ENCODE peak calls at places on chromosome 1, in four cellular contexts. M is CD4-positive, CD25-positive, alpha-beta regulatory T cell; W is mammary epithelial cell; X is fibroblast of lung. B is an unnamed sample. For H3K36me3, the result is how much of the 10 kb centered on the place peaks cover.

GRCh38 chr1:94304553-94304952 is 67.2 kb upstream of the ARHGAP29 start:
- DNase-seq in X (no peak), M (no peak), W (peak), B (no peak)

GRCh38 chr1:40665335-40666171 is at the start of gene RIMS3:
- DNase-seq in W (peak), X (peak), M (peak), B (peak)

GRCh38 chr1:44346184-44346583 is 8.9 kb downstream of the ERI3 start:
- DNase-seq in M (no peak), X (no peak), W (no peak), B (no peak)

GRCh38 chr1:115929846-115930245 is 46.5 kb upstream of the SLC22A15 start:
- DNase-seq in M (no peak), X (peak), W (peak), B (no peak)

GRCh38 chr1:201530741-201531521 is 8.0 kb upstream of the NAV1 start:
- DNase-seq in M (no peak), X (peak), W (peak), B (peak)

GRCh38 chr1:187691439-187691838 is 862.7 kb downstream of the PLA2G4A start:
- DNase-seq in W (peak), M (no peak), X (peak), B (no peak)

GRCh38 chr1:201753492-201753891 is 75.5 kb upstream of the IPO9 start:
- DNase-seq in M (no peak), X (no peak), W (no peak), B (no peak)

GRCh38 chr1:63630666-63631065 is 37.5 kb downstream of the PGM1 start:
- DNase-seq in M (no peak), X (no peak), W (peak), B (no peak)

GRCh38 chr1:18866314-18866713 is 6.9 kb upstream of the TAS1R2 start:
- DNase-seq in W (no peak), M (no peak), X (no peak), B (no peak)

GRCh38 chr1:40477680-40478057 is 579 bp downstream of the ZFP69 start:
- DNase-seq in X (peak), M (no peak), W (peak), B (peak)

GRCh38 chr1:247317702-247318101 is 14.0 kb downstream of the ZNF496 start:
- DNase-seq in W (no peak), X (no peak), M (no peak), B (no peak)

GRCh38 chr1:237043846-237044636 is 2.1 kb downstream of the RYR2 start:
- DNase-seq in X (no peak), M (no peak), W (no peak), B (no peak)

GRCh38 chr1:26961826-26962225 is 1.6 kb upstream of the KDF1 start:
- DNase-seq in M (no peak), W (peak), X (peak), B (no peak)

GRCh38 chr1:41282679-41283317 is 40.7 kb upstream of the SCMH1 start:
- DNase-seq in X (peak), M (no peak), W (peak), B (peak)

DNA sequence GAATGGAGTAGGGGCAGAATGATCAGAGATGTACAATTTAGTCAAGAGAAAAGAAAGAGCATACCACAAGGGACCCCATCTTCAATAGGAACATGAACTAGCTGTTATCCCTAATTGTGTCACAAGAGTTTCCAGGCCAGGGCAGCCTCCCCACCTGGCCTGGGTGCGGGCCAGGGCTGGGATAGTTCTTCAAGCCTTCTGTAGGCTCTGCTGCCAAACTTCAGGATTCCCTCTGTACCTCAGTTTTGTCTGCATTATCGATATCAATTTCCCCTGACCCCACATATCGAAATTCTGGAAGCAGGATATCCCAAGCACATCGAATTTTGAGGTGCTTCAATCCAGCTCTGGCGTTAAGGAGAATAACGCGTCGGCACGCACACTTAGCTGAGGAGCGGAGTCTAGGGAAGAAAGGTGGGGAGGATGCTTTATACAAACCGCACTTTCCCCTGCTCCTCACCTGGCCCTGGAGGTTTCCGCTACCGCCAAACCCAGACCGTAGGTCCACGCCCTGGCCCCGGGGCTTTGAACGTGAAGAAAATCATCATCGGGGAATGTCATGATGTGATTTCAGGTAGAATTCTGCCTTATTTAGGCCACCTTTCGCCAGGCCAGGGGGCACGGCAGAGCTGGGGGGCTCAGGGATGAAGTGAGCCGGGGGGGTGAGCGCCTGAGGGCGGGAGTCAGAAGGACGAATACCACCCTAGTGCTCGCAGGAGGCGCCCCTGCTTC is 7.4 kb downstream of the HLX start:
- DNase-seq in W (no peak), M (no peak), X (no peak), B (no peak)
- H3K36me3 ChIP-seq in W (under half), M (under half), X (under half), B (under half)

GRCh38 chr1:204216236-204216635 is 2.4 kb upstream of the GOLT1A start:
- DNase-seq in M (no peak), W (no peak), X (no peak), B (no peak)

GRCh38 chr1:204211021-204211420 is 2.8 kb downstream of the GOLT1A start:
- DNase-seq in X (no peak), M (no peak), W (no peak), B (no peak)

GRCh38 chr1:204216880-204217647 is 3.3 kb upstream of the GOLT1A start:
- DNase-seq in X (no peak), M (no peak), W (no peak), B (no peak)

GRCh38 chr1:204212715-204213114 is 1.1 kb downstream of the GOLT1A start:
- DNase-seq in M (no peak), X (no peak), W (no peak), B (no peak)

DNA sequence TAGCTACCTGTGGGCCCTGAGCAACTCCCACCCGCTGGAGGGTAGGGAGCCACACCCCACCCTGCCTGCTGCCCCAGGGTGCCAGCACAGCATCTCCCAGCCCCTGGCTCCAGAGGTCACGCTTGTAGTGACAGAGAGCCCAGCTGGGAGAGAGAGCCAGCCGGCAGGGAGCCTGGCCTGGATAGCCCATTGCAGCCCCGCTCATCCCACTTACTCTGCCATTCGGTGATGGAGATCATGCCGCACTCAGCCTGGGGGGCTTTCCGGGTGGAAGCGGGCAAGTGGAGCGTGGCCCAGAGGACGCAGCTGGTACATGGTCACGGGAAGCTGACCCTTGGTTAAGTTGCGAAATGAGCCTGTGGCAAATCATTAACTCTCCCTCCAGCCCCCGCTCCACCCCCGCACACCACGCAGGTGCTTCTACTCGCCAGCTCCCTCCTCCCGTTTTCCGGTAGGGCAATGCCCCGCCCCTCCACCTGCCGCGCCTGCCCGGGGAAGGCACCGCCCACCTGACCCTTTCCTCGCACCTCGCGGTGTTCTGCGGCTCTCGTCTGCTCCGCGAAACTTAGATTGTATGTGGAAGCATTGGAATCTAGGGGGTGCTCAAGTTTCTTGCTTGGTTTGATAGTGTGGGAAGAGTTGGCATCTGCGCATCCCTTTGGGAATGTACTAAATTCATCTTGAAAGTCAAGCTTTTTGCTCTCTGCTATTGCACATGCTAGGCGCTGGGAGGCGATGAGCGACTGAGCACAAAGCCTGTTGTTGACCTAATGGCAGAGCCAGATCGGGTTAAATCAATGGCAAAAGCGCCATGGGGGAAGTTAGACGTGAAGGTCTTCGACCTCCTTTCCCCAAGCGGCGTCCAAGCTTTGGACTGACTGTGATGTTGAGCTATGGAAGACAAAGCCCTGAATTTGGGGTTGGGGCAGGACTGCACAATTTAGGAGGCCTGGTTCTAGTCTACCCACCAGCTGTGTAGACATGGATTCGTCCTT is at the start of gene GOLT1A:
- DNase-seq in M (no peak), X (peak), W (peak), B (peak)
- H3K4me3 ChIP-seq in M (no peak), X (no peak), W (peak), B (no peak)

GRCh38 chr1:219125342-219125741 is 48.3 kb upstream of the LYPLAL1 start:
- DNase-seq in M (no peak), W (no peak), X (no peak), B (no peak)

GRCh38 chr1:219132939-219133338 is 40.7 kb upstream of the LYPLAL1 start:
- DNase-seq in M (no peak), W (no peak), X (no peak), B (no peak)

GRCh38 chr1:219126267-219126862 is 47.3 kb upstream of the LYPLAL1 start:
- DNase-seq in M (no peak), X (peak), W (no peak), B (no peak)

GRCh38 chr1:219130536-219130935 is 43.1 kb upstream of the LYPLAL1 start:
- DNase-seq in M (no peak), W (no peak), X (no peak), B (no peak)

GRCh38 chr1:219128957-219129356 is 44.7 kb upstream of the LYPLAL1 start:
- DNase-seq in W (no peak), M (no peak), X (no peak), B (no peak)
- H3K36me3 ChIP-seq in W (under half), M (under half), X (under half), B (under half)

GRCh38 chr1:24412408-24412807 is 1.2 kb downstream of the STPG1 start:
- DNase-seq in M (no peak), W (no peak), X (no peak), B (no peak)

GRCh38 chr1:24409535-24409934 is 4.0 kb downstream of the STPG1 start:
- DNase-seq in M (no peak), X (peak), W (peak), B (no peak)

GRCh38 chr1:24411963-24412362 is 1.6 kb downstream of the STPG1 start:
- DNase-seq in M (no peak), W (peak), X (no peak), B (no peak)

GRCh38 chr1:24413350-24414163 is at the start of gene STPG1:
- DNase-seq in M (peak), W (peak), X (peak), B (peak)

GRCh38 chr1:24410750-24411149 is 2.8 kb downstream of the STPG1 start:
- DNase-seq in X (no peak), M (no peak), W (no peak), B (no peak)
- H3K4me3 ChIP-seq in X (no peak), M (no peak), W (no peak), B (no peak)

GRCh38 chr1:104801344-104801743 is 1051.6 kb downstream of the AMY1C start:
- DNase-seq in W (no peak), M (no peak), X (no peak), B (no peak)
- H3K36me3 ChIP-seq in W (under half), M (under half), X (under half), B (under half)

GRCh38 chr1:56137090-56137489 is 442.3 kb downstream of the PLPP3 start:
- DNase-seq in W (no peak), X (no peak), M (no peak), B (no peak)

GRCh38 chr1:56139786-56140185 is 439.6 kb downstream of the PLPP3 start:
- DNase-seq in X (no peak), W (no peak), M (no peak), B (no peak)

GRCh38 chr1:56135069-56135863 is 444.1 kb downstream of the PLPP3 start:
- DNase-seq in W (no peak), X (no peak), M (no peak), B (no peak)

GRCh38 chr1:56135864-56136147 is 443.6 kb downstream of the PLPP3 start:
- DNase-seq in M (no peak), X (no peak), W (no peak), B (no peak)

DNA sequence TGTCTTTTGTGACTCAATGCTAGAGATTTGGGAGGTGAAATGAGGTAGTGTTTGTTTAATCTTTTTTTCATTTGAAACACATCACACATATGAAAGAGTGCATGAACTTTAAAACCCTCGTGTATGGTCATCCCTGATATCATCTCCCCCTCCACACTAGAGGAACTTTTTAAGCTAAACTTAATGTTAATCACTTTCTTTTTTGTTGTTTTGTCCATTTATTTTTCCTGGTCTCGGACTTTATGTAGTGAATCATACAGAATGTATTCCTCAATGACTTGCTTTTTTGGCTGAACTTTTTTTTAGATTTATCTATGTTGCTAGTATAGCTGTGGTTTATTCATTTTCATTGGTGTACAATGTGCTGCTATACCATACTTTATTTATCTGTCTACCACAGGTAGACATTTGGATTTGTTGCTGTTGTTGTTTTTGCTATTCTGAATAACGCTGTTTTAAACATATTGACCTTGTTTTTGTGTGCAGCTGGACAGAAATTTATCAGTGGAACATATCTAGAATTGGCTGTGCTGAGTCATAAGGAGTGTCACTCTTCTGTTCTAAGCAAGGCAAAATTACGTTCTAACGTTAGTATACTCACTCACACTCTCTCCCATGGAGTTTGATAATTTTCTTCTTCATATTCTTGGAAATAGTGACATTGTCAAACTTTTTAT is 441.4 kb downstream of the PLPP3 start:
- DNase-seq in W (no peak), X (peak), M (no peak), B (no peak)
- H3K4me3 ChIP-seq in W (no peak), X (no peak), M (no peak), B (no peak)

GRCh38 chr1:224393331-224393730 is 36.7 kb downstream of the CNIH4 start:
- DNase-seq in W (no peak), M (no peak), X (no peak), B (no peak)

GRCh38 chr1:224390517-224390916 is 33.8 kb downstream of the CNIH4 start:
- DNase-seq in X (no peak), M (no peak), W (no peak), B (no peak)

GRCh38 chr1:224392411-224393249 is 36.0 kb downstream of the CNIH4 start:
- DNase-seq in W (no peak), M (no peak), X (peak), B (no peak)

GRCh38 chr1:224387302-224387912 is 30.7 kb downstream of the CNIH4 start:
- DNase-seq in X (no peak), M (no peak), W (no peak), B (no peak)

GRCh38 chr1:224387943-224388342 is 31.3 kb downstream of the CNIH4 start:
- DNase-seq in M (no peak), W (no peak), X (no peak), B (no peak)
- H3K36me3 ChIP-seq in M (half or more), W (under half), X (under half), B (under half)

B was measured in body of pancreas.